ENCODE peak calls at places on chromosomes 4 and X, in six cellular contexts. P is stomach; K is HAP-1; Z is activated CD4-positive, alpha-beta memory T cell treated with anti-CD3 and anti-CD28 coated beads for 36 hours; Y is cardiac muscle cell; J is brain microvascular endothelial cell. G is an unnamed sample.

GRCh38 chr4:142648378-142648777 is 197.7 kb downstream of the INPP4B start:
- DNase-seq in Z (no peak), K (no peak), Y (no peak), J (no peak), P (no peak), G (no peak)

GRCh38 chr4:147138171-147138570 is 192.5 kb upstream of the TTC29 start:
- DNase-seq in K (no peak), P (no peak), Y (no peak), Z (no peak), J (peak; percentile 49), G (no peak)

GRCh38 chrX:109624641-109625311 is at the start of gene KCNE5:
- DNase-seq in Z (no peak), J (no peak), Y (peak; percentile 60), P (no peak), K (no peak), G (peak; percentile 24)

GRCh38 chr4:186132577-186133277 is 28.2 kb downstream of the FAM149A start:
- DNase-seq in P (no peak), J (peak; percentile 77), Z (no peak), Y (peak; percentile 76), K (peak; percentile 74), G (no peak)

GRCh38 chr4:36274158-36274557 is 7.3 kb upstream of the DTHD1 start:
- DNase-seq in Z (no peak), K (no peak), J (no peak), Y (no peak), P (no peak), G (no peak)

GRCh38 chrX:148380614-148381561 is 119.5 kb upstream of the AFF2 start:
- DNase-seq in Z (peak; percentile 60), Y (no peak), P (no peak), K (no peak), J (no peak), G (no peak)

GRCh38 chr4:61220556-61220955 is 20.4 kb downstream of the ADGRL3 start:
- DNase-seq in Y (no peak), J (peak; percentile 9), K (no peak), Z (no peak), P (no peak), G (no peak)

GRCh38 chrX:116726806-116727205 is 264.0 kb upstream of the CT83 start:
- DNase-seq in P (no peak), Y (no peak), K (peak; percentile 63), Z (no peak), J (no peak), G (no peak)

GRCh38 chr4:184599492-184600135 is 49.6 kb downstream of the CASP3 start:
- DNase-seq in Y (no peak), K (no peak), J (peak; percentile 82), P (no peak), Z (no peak), G (no peak)

GRCh38 chrX:40403757-40404156 is 177.0 kb upstream of the ATP6AP2 start:
- DNase-seq in P (no peak), Y (no peak), J (no peak), K (no peak), Z (no peak), G (no peak)

GRCh38 chrX:47623540-47624027 is 3.9 kb upstream of the SYN1 start:
- DNase-seq in P (no peak), Y (peak; percentile 82), Z (peak; percentile 49), K (no peak), J (peak; percentile 80), G (no peak)

GRCh38 chr4:179164642-179165338 is 1722.6 kb upstream of the AGA start:
- DNase-seq in K (no peak), J (no peak), Y (no peak), P (no peak), Z (no peak), G (no peak)

GRCh38 chrX:96182366-96182765 is 502.3 kb upstream of the DIAPH2 start:
- DNase-seq in K (peak; percentile 75), Z (no peak), J (peak; percentile 27), P (no peak), Y (peak; percentile 61), G (no peak)

GRCh38 chr4:164783966-164784365 is 30.0 kb downstream of the SMIM31 start:
- DNase-seq in Y (no peak), P (no peak), Z (no peak), K (peak; percentile 48), J (no peak), G (no peak)

GRCh38 chr4:137635108-137635507 is 102.8 kb upstream of the PCDH18 start:
- DNase-seq in Y (no peak), P (no peak), J (peak; percentile 7), K (no peak), Z (no peak), G (no peak)

GRCh38 chr4:138972956-138973819 is 42.4 kb upstream of the NOCT start:
- DNase-seq in Y (peak; percentile 2), P (no peak), J (no peak), K (no peak), Z (no peak), G (no peak)

GRCh38 chrX:30489323-30489722 is 88.2 kb downstream of the TASL start:
- DNase-seq in J (no peak), P (no peak), K (no peak), Y (peak; percentile 46), Z (no peak), G (no peak)

GRCh38 chr4:159016527-159017137 is 86.2 kb upstream of the RAPGEF2 start:
- DNase-seq in Y (peak; percentile 23), K (peak; percentile 24), Z (no peak), P (no peak), J (no peak), G (no peak)

GRCh38 chrX:20361081-20361889 is 94.6 kb upstream of the RPS6KA3 start:
- DNase-seq in J (peak; percentile 14), Y (no peak), Z (no peak), P (no peak), K (no peak), G (no peak)

GRCh38 chrX:13317366-13317765 is 2.5 kb downstream of the ATXN3L start:
- DNase-seq in Y (no peak), J (no peak), Z (no peak), K (no peak), P (no peak), G (no peak)

GRCh38 chr4:188417181-188417580 is 277.9 kb downstream of the TRIML1 start:
- DNase-seq in P (no peak), J (no peak), Z (no peak), K (no peak), Y (peak; percentile 57), G (no peak)

GRCh38 chrX:121831601-121832000 is 784.2 kb downstream of the GLUD2 start:
- DNase-seq in P (no peak), Z (no peak), Y (no peak), J (no peak), K (no peak), G (no peak)

GRCh38 chr4:110020681-110021443 is 108.2 kb downstream of the EGF start:
- DNase-seq in Z (no peak), P (no peak), K (peak; percentile 92), J (no peak), Y (no peak), G (no peak)

GRCh38 chr4:15652191-15652590 is 3.0 kb downstream of the FBXL5 start:
- DNase-seq in Y (no peak), J (no peak), K (peak; percentile 47), Z (no peak), P (no peak), G (no peak)

GRCh38 chrX:106263817-106264216 is 95.7 kb downstream of the PWWP3B start:
- DNase-seq in Z (no peak), K (no peak), J (peak; percentile 42), Y (no peak), P (no peak), G (no peak)

GRCh38 chr4:168797176-168797575 is 212.9 kb downstream of the CBR4 start:
- DNase-seq in J (peak; percentile 79), K (no peak), Z (no peak), Y (no peak), P (no peak), G (no peak)

GRCh38 chr4:153013202-153013988 is 77.3 kb downstream of the FHDC1 start:
- DNase-seq in K (no peak), P (no peak), Z (no peak), J (no peak), Y (no peak), G (no peak)

GRCh38 chr4:75243570-75243969 is 270.6 kb downstream of the RCHY1 start:
- DNase-seq in K (peak; percentile 70), Y (no peak), P (no peak), Z (no peak), J (no peak), G (no peak)

GRCh38 chr4:39036172-39036571 is 4.0 kb upstream of the TMEM156 start:
- DNase-seq in K (no peak), Z (no peak), J (peak; percentile 95), P (no peak), Y (no peak), G (no peak)

GRCh38 chr4:174663254-174663653 is 141.0 kb upstream of the HPGD start:
- DNase-seq in Z (no peak), Y (no peak), J (no peak), P (no peak), K (no peak), G (no peak)

GRCh38 chr4:55358668-55359067 is 12.6 kb downstream of the SRD5A3 start:
- DNase-seq in Y (no peak), P (no peak), K (no peak), J (peak; percentile 26), Z (no peak), G (no peak)

GRCh38 chrX:95346854-95347253 is 1337.8 kb upstream of the DIAPH2 start:
- DNase-seq in Y (no peak), K (peak; percentile 49), P (no peak), J (no peak), Z (no peak), G (no peak)

GRCh38 chr4:158268553-158268952 is 58.3 kb downstream of the TMEM144 start:
- DNase-seq in J (no peak), K (no peak), Z (no peak), P (no peak), Y (no peak), G (no peak)

GRCh38 chr4:4859799-4860380 is 425 bp downstream of the MSX1 start:
- DNase-seq in Z (no peak), J (no peak), P (no peak), Y (peak; percentile 68), K (no peak), G (no peak)

GRCh38 chr4:143291334-143291733 is 45.3 kb upstream of the GAB1 start:
- DNase-seq in K (peak; percentile 28), J (no peak), P (no peak), Z (no peak), Y (no peak), G (no peak)

GRCh38 chrX:130915302-130915701 is 12.3 kb upstream of the ENOX2 start:
- DNase-seq in J (no peak), K (no peak), Y (no peak), Z (no peak), P (no peak), G (no peak)

GRCh38 chrX:103248553-103248952 is 6.4 kb downstream of the TCEAL8 start:
- DNase-seq in Z (no peak), Y (peak; percentile 22), K (no peak), J (no peak), P (no peak), G (no peak)

G was measured in pancreas.